ENCODE peak calls at places on chromosomes 13 and 19, in six cellular contexts. One of them, this sample, is unnamed. For H3K36me3, the result is how much of the 10 kb centered on the place peaks cover.

GRCh38 chr19:35118268-35119026 is 2.8 kb downstream of the FXYD3 start:
- DNase-seq in prostate gland: no peak
- DNase-seq in heart right ventricle: no peak
- DNase-seq in ascending aorta: no peak
- DNase-seq in GM23338: no peak
- DNase-seq in fibroblast of lung: no peak
- DNase-seq in this sample: no peak

GRCh38 chr13:43835701-43836100 is 43.8 kb downstream of the CCDC122 start:
- DNase-seq in GM23338: no peak
- DNase-seq in heart right ventricle: no peak
- DNase-seq in prostate gland: no peak
- DNase-seq in ascending aorta: no peak
- DNase-seq in fibroblast of lung: peak
- DNase-seq in this sample: no peak

GRCh38 chr19:41552558-41552957 is 23.4 kb upstream of the CEACAM21 start:
- DNase-seq in heart right ventricle: no peak
- DNase-seq in fibroblast of lung: no peak
- DNase-seq in ascending aorta: no peak
- DNase-seq in prostate gland: no peak
- DNase-seq in GM23338: no peak
- DNase-seq in this sample: no peak

GRCh38 chr13:47457631-47458030 is 543.4 kb downstream of the SUCLA2 start:
- DNase-seq in ascending aorta: no peak
- DNase-seq in fibroblast of lung: peak
- DNase-seq in prostate gland: no peak
- DNase-seq in GM23338: no peak
- DNase-seq in heart right ventricle: no peak
- DNase-seq in this sample: no peak

GRCh38 chr13:38283346-38283745 is 66.3 kb upstream of the UFM1 start:
- DNase-seq in prostate gland: no peak
- DNase-seq in ascending aorta: no peak
- DNase-seq in GM23338: no peak
- DNase-seq in fibroblast of lung: peak
- DNase-seq in heart right ventricle: no peak
- DNase-seq in this sample: no peak

GRCh38 chr13:95704510-95704909 is 27.6 kb downstream of the DNAJC3 start:
- DNase-seq in prostate gland: no peak
- DNase-seq in ascending aorta: no peak
- DNase-seq in heart right ventricle: no peak
- DNase-seq in fibroblast of lung: peak
- DNase-seq in GM23338: peak
- DNase-seq in this sample: peak

GRCh38 chr13:32427852-32428580 is at the start of gene N4BP2L1:
- DNase-seq in ascending aorta: peak
- DNase-seq in GM23338: peak
- DNase-seq in fibroblast of lung: peak
- DNase-seq in heart right ventricle: peak
- DNase-seq in prostate gland: peak
- DNase-seq in this sample: peak

GRCh38 chr13:46495647-46496046 is 57.3 kb upstream of the LRCH1 start:
- DNase-seq in prostate gland: peak
- DNase-seq in heart right ventricle: no peak
- DNase-seq in GM23338: no peak
- DNase-seq in fibroblast of lung: no peak
- DNase-seq in ascending aorta: no peak
- DNase-seq in this sample: no peak

GRCh38 chr13:73303858-73304257 is 245.1 kb downstream of the KLF5 start:
- DNase-seq in heart right ventricle: no peak
- DNase-seq in GM23338: no peak
- DNase-seq in fibroblast of lung: no peak
- DNase-seq in ascending aorta: no peak
- DNase-seq in prostate gland: no peak
- DNase-seq in this sample: no peak

GRCh38 chr13:33583398-33583797 is 234.6 kb upstream of the RFC3 start:
- DNase-seq in GM23338: no peak
- DNase-seq in ascending aorta: no peak
- DNase-seq in prostate gland: no peak
- DNase-seq in heart right ventricle: no peak
- DNase-seq in fibroblast of lung: no peak
- DNase-seq in this sample: no peak

GRCh38 chr13:74111901-74112824 is 22.0 kb downstream of the KLF12 start:
- DNase-seq in fibroblast of lung: no peak
- DNase-seq in GM23338: no peak
- DNase-seq in ascending aorta: no peak
- DNase-seq in prostate gland: no peak
- DNase-seq in heart right ventricle: no peak
- DNase-seq in this sample: no peak

GRCh38 chr19:29967623-29968022 is 25.6 kb downstream of the URI1 start:
- DNase-seq in ascending aorta: no peak
- DNase-seq in fibroblast of lung: peak
- DNase-seq in prostate gland: no peak
- DNase-seq in GM23338: no peak
- DNase-seq in heart right ventricle: no peak
- DNase-seq in this sample: no peak

GRCh38 chr13:25733061-25733491 is 318.7 kb downstream of the SHISA2 start:
- DNase-seq in prostate gland: no peak
- DNase-seq in GM23338: no peak
- DNase-seq in heart right ventricle: no peak
- DNase-seq in fibroblast of lung: no peak
- DNase-seq in ascending aorta: no peak
- DNase-seq in this sample: no peak

GRCh38 chr13:71046360-71047079 is 820.5 kb downstream of the DACH1 start:
- DNase-seq in heart right ventricle: no peak
- DNase-seq in fibroblast of lung: no peak
- DNase-seq in prostate gland: no peak
- DNase-seq in GM23338: peak
- DNase-seq in ascending aorta: no peak
- DNase-seq in this sample: no peak

GRCh38 chr19:41998246-41999020 is 4.4 kb upstream of the ATP1A3 start:
- DNase-seq in ascending aorta: no peak
- DNase-seq in prostate gland: no peak
- DNase-seq in GM23338: peak
- DNase-seq in fibroblast of lung: peak
- DNase-seq in heart right ventricle: no peak
- DNase-seq in this sample: peak

GRCh38 chr13:40192516-40193257 is 473.8 kb downstream of the FOXO1 start:
- DNase-seq in fibroblast of lung: no peak
- DNase-seq in GM23338: no peak
- DNase-seq in ascending aorta: peak
- DNase-seq in heart right ventricle: no peak
- DNase-seq in prostate gland: no peak
- DNase-seq in this sample: no peak

GRCh38 chr19:55703790-55704215 is 28.8 kb downstream of the EPN1 start:
- DNase-seq in fibroblast of lung: peak
- DNase-seq in prostate gland: no peak
- DNase-seq in ascending aorta: no peak
- DNase-seq in GM23338: peak
- DNase-seq in heart right ventricle: no peak
- DNase-seq in this sample: peak

GRCh38 chr13:45925151-45925550 is 73.6 kb upstream of the SIAH3 start:
- DNase-seq in heart right ventricle: no peak
- DNase-seq in ascending aorta: no peak
- DNase-seq in prostate gland: no peak
- DNase-seq in fibroblast of lung: peak
- DNase-seq in GM23338: peak
- DNase-seq in this sample: no peak

GRCh38 chr13:33677215-33677614 is 140.7 kb upstream of the RFC3 start:
- DNase-seq in prostate gland: no peak
- DNase-seq in heart right ventricle: no peak
- DNase-seq in GM23338: no peak
- DNase-seq in ascending aorta: no peak
- DNase-seq in fibroblast of lung: no peak
- DNase-seq in this sample: no peak

GRCh38 chr19:37936166-37936565 is 29.2 kb downstream of the SIPA1L3 start:
- DNase-seq in GM23338: no peak
- DNase-seq in heart right ventricle: no peak
- DNase-seq in prostate gland: peak
- DNase-seq in ascending aorta: no peak
- DNase-seq in fibroblast of lung: no peak
- DNase-seq in this sample: peak

GRCh38 chr13:22017226-22017625 is 346.4 kb downstream of the FGF9 start:
- DNase-seq in fibroblast of lung: no peak
- DNase-seq in GM23338: no peak
- DNase-seq in ascending aorta: no peak
- DNase-seq in heart right ventricle: no peak
- DNase-seq in prostate gland: no peak
- DNase-seq in this sample: no peak

GRCh38 chr19:8609210-8610040 is 1.1 kb downstream of the ADAMTS10 start:
- DNase-seq in prostate gland: no peak
- DNase-seq in ascending aorta: peak
- DNase-seq in fibroblast of lung: peak
- DNase-seq in GM23338: peak
- DNase-seq in heart right ventricle: peak
- DNase-seq in this sample: peak

GRCh38 chr13:41222259-41222852 is 28.0 kb upstream of the KBTBD7 start:
- DNase-seq in ascending aorta: peak
- DNase-seq in fibroblast of lung: peak
- DNase-seq in GM23338: peak
- DNase-seq in prostate gland: peak
- DNase-seq in heart right ventricle: peak
- DNase-seq in this sample: peak

GRCh38 chr13:32019612-32020233 is 11.9 kb upstream of the FRY start:
- DNase-seq in prostate gland: peak
- DNase-seq in GM23338: peak
- DNase-seq in ascending aorta: no peak
- DNase-seq in heart right ventricle: peak
- DNase-seq in fibroblast of lung: peak
- DNase-seq in this sample: peak

GRCh38 chr13:44810067-44810840 is 179.0 kb downstream of the NUFIP1 start:
- DNase-seq in GM23338: no peak
- DNase-seq in prostate gland: peak
- DNase-seq in heart right ventricle: peak
- DNase-seq in ascending aorta: peak
- DNase-seq in fibroblast of lung: no peak
- DNase-seq in this sample: peak

GRCh38 chr13:112238436-112238995 is 137.6 kb upstream of the SPACA7 start:
- DNase-seq in GM23338: no peak
- DNase-seq in fibroblast of lung: no peak
- DNase-seq in prostate gland: no peak
- DNase-seq in ascending aorta: no peak
- DNase-seq in heart right ventricle: no peak
- DNase-seq in this sample: no peak

GRCh38 chr13:50924025-50924424 is 14.4 kb downstream of the RNASEH2B start:
- DNase-seq in heart right ventricle: no peak
- DNase-seq in ascending aorta: no peak
- DNase-seq in fibroblast of lung: no peak
- DNase-seq in prostate gland: no peak
- DNase-seq in GM23338: no peak
- DNase-seq in this sample: no peak

GRCh38 chr19:47210689-47211316 is 20.2 kb downstream of the BBC3 start:
- DNase-seq in fibroblast of lung: peak
- DNase-seq in prostate gland: peak
- DNase-seq in GM23338: peak
- DNase-seq in ascending aorta: peak
- DNase-seq in heart right ventricle: peak
- DNase-seq in this sample: peak
- H3K27ac ChIP-seq in fibroblast of lung: peak
- H3K27ac ChIP-seq in prostate gland: no peak
- H3K27ac ChIP-seq in GM23338: peak
- H3K27ac ChIP-seq in ascending aorta: peak
- H3K27ac ChIP-seq in heart right ventricle: peak
- H3K27ac ChIP-seq in this sample: no peak

DNA sequence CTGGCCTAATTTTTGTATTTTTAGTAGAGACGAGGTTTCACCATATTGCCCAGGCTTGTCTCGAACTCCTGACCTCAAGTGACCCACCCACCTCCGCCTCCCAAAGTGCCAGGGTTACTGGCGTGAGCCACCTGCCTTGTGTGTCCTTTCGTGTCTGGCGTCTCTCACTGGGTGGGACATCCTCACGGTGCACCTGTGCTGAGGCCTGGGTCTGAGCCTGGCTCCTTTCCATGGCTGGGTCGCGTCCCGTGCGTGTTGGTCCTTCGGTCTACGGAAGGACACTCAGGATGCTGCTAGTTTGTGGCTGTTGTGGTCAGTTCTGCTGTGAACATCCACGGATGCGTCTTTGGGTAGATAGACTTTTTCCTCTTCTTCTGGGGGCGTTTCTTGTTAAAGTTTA is 19.6 kb downstream of the PIAS4 start:
- DNase-seq in heart right ventricle: no peak
- DNase-seq in ascending aorta: no peak
- DNase-seq in GM23338: no peak
- DNase-seq in fibroblast of lung: no peak
- DNase-seq in prostate gland: no peak
- DNase-seq in this sample: no peak
- H3K36me3 ChIP-seq in heart right ventricle: half or more
- H3K36me3 ChIP-seq in ascending aorta: under half
- H3K36me3 ChIP-seq in GM23338: under half
- H3K36me3 ChIP-seq in fibroblast of lung: under half
- H3K36me3 ChIP-seq in prostate gland: under half
- H3K36me3 ChIP-seq in this sample: under half

GRCh38 chr19:19040417-19040816 is 7.0 kb downstream of the ARMC6 start:
- DNase-seq in ascending aorta: peak
- DNase-seq in heart right ventricle: peak
- DNase-seq in fibroblast of lung: peak
- DNase-seq in prostate gland: peak
- DNase-seq in GM23338: no peak
- DNase-seq in this sample: peak
- H3K27ac ChIP-seq in ascending aorta: peak
- H3K27ac ChIP-seq in heart right ventricle: no peak
- H3K27ac ChIP-seq in fibroblast of lung: peak
- H3K27ac ChIP-seq in prostate gland: peak
- H3K27ac ChIP-seq in GM23338: no peak
- H3K27ac ChIP-seq in this sample: peak

DNA sequence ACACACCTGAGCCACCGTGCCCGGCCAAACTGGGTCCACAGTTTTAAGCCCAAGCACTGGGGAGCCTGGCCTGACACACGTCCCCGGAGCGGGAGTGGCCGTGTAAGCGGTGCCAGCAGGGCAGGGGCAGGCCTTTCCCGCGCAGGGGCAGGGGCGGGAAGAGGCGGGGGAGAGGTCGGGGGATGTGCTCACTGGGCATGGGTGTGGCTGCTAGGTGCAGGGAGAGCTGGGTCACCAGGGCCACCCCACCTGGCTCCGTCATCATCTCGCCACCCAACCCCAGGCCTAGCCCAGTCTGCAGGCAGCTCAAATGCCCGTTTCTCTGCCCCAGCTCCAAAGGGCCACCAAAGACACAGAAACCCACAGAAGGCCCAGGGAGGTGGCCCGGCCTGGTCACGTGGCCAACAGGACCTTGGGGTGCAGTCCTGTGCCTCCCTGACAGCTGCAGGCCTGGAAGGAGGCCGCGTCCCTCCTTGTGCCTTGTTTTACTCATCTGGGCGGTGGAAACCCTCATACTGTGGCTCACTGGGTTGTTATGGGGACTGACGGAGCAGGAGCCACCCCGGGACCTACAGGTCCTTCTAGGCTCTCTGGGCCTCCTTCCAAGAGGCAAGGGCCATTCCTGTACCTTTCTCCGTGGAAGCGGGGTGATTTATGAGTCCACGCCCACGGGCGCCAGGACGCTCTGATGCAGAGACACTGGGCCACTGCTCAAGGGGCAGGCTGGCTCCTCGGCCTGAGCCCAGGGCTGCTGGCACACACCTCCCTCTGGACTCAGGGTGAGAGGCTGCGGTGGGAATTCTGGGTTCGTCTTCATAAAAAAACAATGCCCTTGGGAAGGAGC is 27.7 kb downstream of the MAP2K2 start:
- DNase-seq in prostate gland: no peak
- DNase-seq in fibroblast of lung: no peak
- DNase-seq in heart right ventricle: no peak
- DNase-seq in GM23338: no peak
- DNase-seq in ascending aorta: no peak
- DNase-seq in this sample: no peak
- H3K36me3 ChIP-seq in prostate gland: under half
- H3K36me3 ChIP-seq in fibroblast of lung: under half
- H3K36me3 ChIP-seq in heart right ventricle: half or more
- H3K36me3 ChIP-seq in GM23338: under half
- H3K36me3 ChIP-seq in ascending aorta: half or more
- H3K36me3 ChIP-seq in this sample: under half

GRCh38 chr19:38975214-38975860 is at the start of gene FBXO17:
- DNase-seq in fibroblast of lung: peak
- DNase-seq in ascending aorta: peak
- DNase-seq in heart right ventricle: peak
- DNase-seq in GM23338: peak
- DNase-seq in prostate gland: peak
- DNase-seq in this sample: peak
- H3K27ac ChIP-seq in fibroblast of lung: peak
- H3K27ac ChIP-seq in ascending aorta: peak
- H3K27ac ChIP-seq in heart right ventricle: peak
- H3K27ac ChIP-seq in GM23338: peak
- H3K27ac ChIP-seq in prostate gland: peak
- H3K27ac ChIP-seq in this sample: peak

This sample was measured in body of pancreas.